ENCODE peak calls at places on chromosomes 4 and X, in nine cellular contexts. Q is neural progenitor cell; G is left cardiac atrium; U is GM12891; E is retinal pigment epithelial cell; O is HFFc6; V is occipital lobe; K is thoracic aorta; F is stimulated activated naive CD8-positive, alpha-beta T cell treated with anti-CD3 and anti-CD28 coated beads, Interleukin-15, amount 100 ng/mL, for 72 hours. M is an unnamed sample.

GRCh38 chrX:134907302-134907701 is 83.5 kb upstream of the SMIM10 start:
- DNase-seq in K (no peak), O (peak), G (no peak), V (no peak), E (no peak), F (no peak), Q (no peak), U (no peak), M (no peak)

GRCh38 chr4:101191302-101192098 is 155.8 kb downstream of the PPP3CA start:
- DNase-seq in U (no peak), G (peak), V (peak), E (peak), Q (peak), F (no peak), K (peak), O (peak), M (no peak)

GRCh38 chr4:73187325-73187724 is 71.3 kb downstream of the ANKRD17 start:
- DNase-seq in U (no peak), O (no peak), V (no peak), Q (no peak), K (no peak), F (no peak), E (no peak), G (no peak), M (no peak)

GRCh38 chrX:117543885-117544284 is 572.7 kb downstream of the KLHL13 start:
- DNase-seq in O (no peak), Q (no peak), E (no peak), G (no peak), V (no peak), F (no peak), K (no peak), U (no peak), M (no peak)

GRCh38 chr4:186651624-186652023 is 72.0 kb downstream of the FAT1 start:
- DNase-seq in U (no peak), E (peak), V (peak), O (no peak), F (no peak), K (peak), Q (peak), G (peak), M (no peak)

GRCh38 chr4:174520655-174521054 is 1.6 kb downstream of the HPGD start:
- DNase-seq in V (no peak), E (no peak), K (no peak), G (no peak), Q (no peak), F (no peak), O (no peak), U (no peak), M (no peak)

GRCh38 chr4:24394041-24394440 is 190.3 kb downstream of the DHX15 start:
- DNase-seq in Q (no peak), V (no peak), K (no peak), O (no peak), G (no peak), U (no peak), F (no peak), E (peak), M (no peak)

GRCh38 chrX:22389544-22390243 is 117.0 kb downstream of the CBLL2 start:
- DNase-seq in F (no peak), O (peak), G (no peak), V (no peak), U (no peak), K (no peak), Q (no peak), E (peak), M (no peak)

GRCh38 chr4:25401066-25401465 is 24.0 kb downstream of the ANAPC4 start:
- DNase-seq in K (no peak), V (no peak), F (no peak), O (no peak), Q (no peak), U (no peak), E (no peak), G (no peak), M (no peak)

GRCh38 chr4:186297013-186297645 is 31.1 kb downstream of the F11 start:
- DNase-seq in U (no peak), O (peak), K (no peak), Q (peak), V (no peak), F (peak), G (no peak), E (peak), M (no peak)

GRCh38 chr4:40662962-40663604 is 33.4 kb upstream of the RBM47 start:
- DNase-seq in O (peak), K (no peak), G (no peak), V (no peak), E (peak), F (no peak), U (no peak), Q (no peak), M (no peak)

GRCh38 chrX:136822337-136823095 is 41.8 kb upstream of the ARHGEF6 start:
- DNase-seq in O (no peak), K (no peak), G (no peak), V (no peak), Q (no peak), F (no peak), U (no peak), E (no peak), M (no peak)

GRCh38 chr4:28092610-28093009 is 1232.0 kb downstream of the STIM2 start:
- DNase-seq in Q (no peak), G (no peak), F (no peak), K (no peak), E (no peak), V (no peak), U (no peak), O (no peak), M (no peak)

GRCh38 chrX:19986531-19986930 is 4.3 kb downstream of the BCLAF3 start:
- DNase-seq in K (no peak), V (no peak), U (no peak), O (no peak), E (no peak), Q (no peak), G (no peak), F (no peak), M (no peak)

GRCh38 chrX:12770440-12770839 is 20.8 kb upstream of the PRPS2 start:
- DNase-seq in Q (peak), U (no peak), K (no peak), V (no peak), E (no peak), O (peak), G (no peak), F (no peak), M (no peak)

GRCh38 chrX:65406532-65406931 is 128.1 kb downstream of the LAS1L start:
- DNase-seq in G (no peak), V (no peak), Q (peak), K (no peak), F (peak), O (no peak), U (no peak), E (no peak), M (peak)

GRCh38 chr4:8015512-8015911 is 75.9 kb upstream of the AFAP1 start:
- DNase-seq in U (no peak), F (no peak), G (no peak), V (peak), Q (no peak), O (no peak), E (no peak), K (no peak), M (no peak)

GRCh38 chr4:55269970-55270369 is 76.1 kb upstream of the SRD5A3 start:
- DNase-seq in E (no peak), U (no peak), F (no peak), V (no peak), O (no peak), G (peak), K (no peak), Q (no peak), M (no peak)

GRCh38 chr4:2484993-2485392 is 16.1 kb downstream of the RNF4 start:
- DNase-seq in Q (peak), O (no peak), U (peak), V (no peak), K (no peak), E (no peak), G (peak), F (peak), M (peak)

GRCh38 chr4:99946346-99947189 is at the start of gene DNAJB14:
- DNase-seq in O (peak), Q (peak), F (peak), U (peak), K (peak), E (no peak), G (peak), V (peak), M (peak)

GRCh38 chrX:8190341-8190830 is 19.3 kb upstream of the VCX2 start:
- DNase-seq in F (no peak), U (no peak), V (no peak), E (no peak), K (no peak), G (no peak), O (no peak), Q (no peak), M (no peak)

GRCh38 chr4:147864591-147864990 is 132.7 kb downstream of the ARHGAP10 start:
- DNase-seq in G (no peak), E (no peak), K (no peak), Q (no peak), U (no peak), V (no peak), F (no peak), O (no peak), M (no peak)

GRCh38 chr4:87011340-87012034 is 76.7 kb downstream of the AFF1 start:
- DNase-seq in Q (no peak), O (peak), G (no peak), U (no peak), K (no peak), V (no peak), F (no peak), E (peak), M (no peak)

GRCh38 chrX:50813843-50814661 is at the start of gene SHROOM4:
- DNase-seq in K (no peak), F (no peak), E (no peak), O (no peak), V (peak), U (no peak), G (peak), Q (peak), M (no peak)